ENCODE peak calls at places on chromosomes 11 and 22, in five cellular contexts. K is fibroblast of lung, P is choroid plexus epithelial cell, L is AG09309, J is neural progenitor cell. R is an unnamed sample.

GRCh38 chr11:65118097-65118837 is 766 bp upstream of the ZNHIT2 start:
- DNase-seq in K (no peak), P (no peak), L (no peak), J (no peak), R (no peak)

GRCh38 chr11:117019871-117020270 is 78.4 kb downstream of the SIK3 start:
- DNase-seq in L (no peak), J (no peak), P (no peak), K (no peak), R (no peak)

GRCh38 chr11:94781822-94782221 is 13.7 kb downstream of the AMOTL1 start:
- DNase-seq in J (no peak), K (peak; percentile 62), P (peak; percentile 79), L (no peak), R (no peak)

GRCh38 chr11:94539420-94539819 is 4.3 kb upstream of the FUT4 start:
- DNase-seq in K (no peak), L (no peak), P (no peak), J (no peak), R (no peak)

GRCh38 chr11:46529928-46530574 is 63.8 kb downstream of the AMBRA1 start:
- DNase-seq in K (no peak), L (no peak), P (no peak), J (no peak), R (no peak)

GRCh38 chr11:127003260-127003981 is 2.9 kb upstream of the KIRREL3 start:
- DNase-seq in L (no peak), J (peak; percentile 94), K (peak; percentile 5), P (no peak), R (peak; percentile 88)

GRCh38 chr22:43171607-43172006 is 15.3 kb downstream of the TTLL12 start:
- DNase-seq in J (no peak), K (no peak), L (no peak), P (no peak), R (no peak)

GRCh38 chr11:8263769-8264410 is at the start of gene LMO1:
- DNase-seq in K (peak; percentile 76), J (peak; percentile 94), L (peak; percentile 11), P (peak; percentile 82), R (peak; percentile 93)

GRCh38 chr11:90639687-90640086 is 416.8 kb upstream of the CHORDC1 start:
- DNase-seq in J (no peak), P (peak; percentile 60), L (no peak), K (peak; percentile 37), R (no peak)

GRCh38 chr22:29255064-29255621 is 12.6 kb downstream of the RHBDD3 start:
- DNase-seq in K (no peak), P (no peak), J (no peak), L (no peak), R (no peak)

GRCh38 chr22:36036167-36036624 is 7.6 kb upstream of the RBFOX2 start:
- DNase-seq in L (no peak), J (no peak), K (no peak), P (no peak), R (no peak)

GRCh38 chr11:82547163-82547560 is 186.5 kb downstream of the FAM181B start:
- DNase-seq in P (no peak), J (peak; percentile 2), K (no peak), L (no peak), R (no peak)

GRCh38 chr22:39097098-39098020 is at the start of gene APOBEC3H:
- DNase-seq in L (no peak), P (peak; percentile 10), J (no peak), K (no peak), R (no peak)

GRCh38 chr22:36787594-36787993 is 11.7 kb upstream of the IFT27 start:
- DNase-seq in L (no peak), J (no peak), K (no peak), P (no peak), R (no peak)

GRCh38 chr22:26711205-26711958 is 54.0 kb downstream of the MIAT start:
- DNase-seq in L (no peak), J (no peak), K (peak; percentile 6), P (peak; percentile 85), R (no peak)

GRCh38 chr11:34411786-34412185 is 26.9 kb upstream of the CAT start:
- DNase-seq in J (no peak), P (no peak), K (no peak), L (no peak), R (no peak)

GRCh38 chr11:116169776-116170175 is 603.0 kb downstream of the BUD13 start:
- DNase-seq in P (no peak), L (no peak), K (no peak), J (no peak), R (no peak)

DNA sequence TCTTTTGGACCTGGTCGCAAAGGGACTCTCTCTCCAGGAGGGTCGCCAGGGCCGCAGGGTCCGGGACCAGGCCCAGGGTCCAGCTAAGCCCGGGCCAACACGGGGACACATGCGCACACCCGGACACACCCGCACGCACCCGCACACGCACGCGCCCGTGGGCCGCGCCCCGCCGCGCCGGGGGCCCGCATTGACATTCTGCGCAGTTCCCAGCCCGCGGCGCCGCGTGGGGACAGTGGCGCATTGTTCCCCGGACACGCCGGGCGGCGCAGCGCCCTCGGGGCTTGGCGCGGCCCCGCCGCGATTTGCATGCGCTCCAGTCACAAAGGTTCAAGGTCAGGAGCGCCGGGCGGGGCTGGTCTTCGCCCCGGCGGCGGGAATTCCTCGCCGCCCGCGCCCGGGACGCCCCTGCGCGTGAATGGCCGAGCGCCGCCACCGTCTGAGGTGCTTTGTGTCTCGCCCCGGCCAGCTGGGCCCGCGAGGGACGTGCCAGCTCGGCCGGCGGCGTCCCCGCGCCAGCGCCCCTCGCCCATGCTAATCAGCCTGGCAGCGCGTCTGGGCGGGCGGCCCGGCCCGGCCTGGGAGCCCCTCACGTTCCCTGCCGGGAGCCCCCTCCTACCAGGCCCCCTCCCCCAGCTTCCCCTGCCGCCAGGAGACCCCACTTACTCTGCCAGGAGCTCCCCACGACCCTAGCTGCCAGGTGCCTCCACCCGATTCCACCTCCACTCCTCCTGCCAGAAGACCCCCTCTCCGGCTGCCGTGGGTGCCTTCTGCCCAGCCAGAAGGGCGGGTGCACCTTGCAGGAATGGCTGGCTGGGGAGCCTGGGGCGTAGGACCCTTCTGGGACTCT is 50.5 kb upstream of the WNT7B start:
- DNase-seq in P (no peak), L (no peak), K (no peak), J (peak; percentile 44), R (no peak)
- H3K4me3 ChIP-seq in P (peak overlapping the region; percentile 47), L (no peak overlapping the region), K (no peak overlapping the region), J (peak overlapping the region; percentile 34), R (no peak overlapping the region)

GRCh38 chr11:102325088-102325487 is 7.8 kb downstream of the BIRC3 start:
- DNase-seq in K (no peak), P (no peak), L (no peak), J (no peak), R (no peak)
- TF ChIP-seq CTCF in K (no peak), P (no peak), L (no peak), J (peak; percentile 15), R (no peak)

DNA sequence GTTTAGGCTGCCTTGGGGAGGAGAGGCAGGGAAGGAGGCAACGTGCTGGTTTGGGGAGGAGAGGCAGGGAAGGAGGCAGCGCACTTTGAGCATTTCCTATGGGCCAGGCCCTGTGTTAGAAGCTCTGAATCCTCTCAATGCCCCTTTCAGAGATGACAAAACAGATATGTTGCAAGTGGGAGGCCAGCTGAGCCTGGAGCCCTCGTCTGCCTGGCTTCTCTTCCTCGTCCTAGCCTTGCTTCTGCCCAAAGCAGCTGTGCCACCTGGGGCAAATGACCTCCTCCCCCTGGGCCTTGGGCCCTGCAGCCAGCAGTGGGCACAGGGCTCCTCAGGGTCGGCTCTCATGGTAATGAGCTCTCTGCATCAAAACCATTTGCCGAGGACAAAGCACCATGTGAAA is 15.3 kb upstream of the LRRC32 start:
- DNase-seq in L (no peak), J (no peak), P (no peak), K (no peak), R (no peak)
- H3K4me3 ChIP-seq in L (no peak overlapping the region), J (no peak overlapping the region), P (no peak overlapping the region), K (no peak overlapping the region), R (no peak overlapping the region)

GRCh38 chr11:947744-948143 is 22.1 kb downstream of the AP2A2 start:
- DNase-seq in P (no peak), L (no peak), K (no peak), J (no peak), R (no peak)

GRCh38 chr11:940496-941135 is 14.9 kb downstream of the AP2A2 start:
- DNase-seq in L (no peak), K (no peak), P (no peak), J (peak; percentile 77), R (no peak)

GRCh38 chr11:942853-943252 is 17.2 kb downstream of the AP2A2 start:
- DNase-seq in L (no peak), K (peak; percentile 80), P (peak; percentile 52), J (peak; percentile 11), R (no peak)

GRCh38 chr11:945986-946385 is 20.3 kb downstream of the AP2A2 start:
- DNase-seq in L (no peak), P (peak; percentile 59), K (peak; percentile 28), J (peak; percentile 95), R (no peak)

DNA sequence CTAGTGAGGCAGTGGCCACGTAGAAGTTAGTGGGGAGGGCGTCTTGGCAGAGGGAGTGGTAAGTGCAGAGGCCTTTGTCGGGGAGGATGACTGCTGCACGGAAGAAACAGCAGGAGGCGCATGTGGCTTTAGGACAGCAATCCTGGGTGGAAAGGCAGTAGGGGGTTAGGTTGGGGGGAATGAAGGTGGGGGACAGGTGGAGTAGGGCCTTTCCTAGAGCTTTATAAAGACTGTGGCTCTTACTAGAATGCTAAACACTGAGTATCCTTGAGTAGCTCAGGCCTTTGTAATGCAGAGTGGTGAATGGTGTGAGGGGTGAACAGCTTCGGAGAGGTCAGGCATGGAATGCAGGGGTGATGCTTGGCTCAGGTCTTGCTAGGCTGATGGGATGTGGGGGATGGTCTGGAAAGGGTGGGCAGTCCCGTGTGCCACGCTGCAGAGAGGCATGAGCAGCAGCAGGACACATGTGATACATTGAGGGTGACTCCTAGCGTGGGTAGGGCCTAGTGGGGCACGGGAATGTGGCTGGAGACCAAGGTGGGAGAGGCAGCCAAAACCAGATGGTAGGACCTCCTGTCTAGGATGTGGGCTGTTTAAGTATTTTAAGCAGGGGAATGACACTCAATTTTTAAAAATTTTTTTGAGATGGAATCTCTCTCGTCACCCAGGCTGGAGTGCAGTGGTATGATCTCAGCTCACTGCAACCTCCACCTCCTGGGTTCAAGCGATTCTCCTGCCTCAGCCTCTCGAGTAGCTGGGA is 19.2 kb downstream of the AP2A2 start:
- DNase-seq in L (no peak), P (peak; percentile 76), J (peak; percentile 83), K (peak; percentile 62), R (no peak)
- TF ChIP-seq CTCF in L (no peak), P (peak; percentile 49), J (peak; percentile 41), K (peak; percentile 8), R (peak; percentile 19)

GRCh38 chr11:11498195-11498594 is 123.6 kb downstream of the GALNT18 start:
- DNase-seq in L (no peak), J (no peak), K (no peak), P (no peak), R (no peak)
- H3K4me3 ChIP-seq in L (no peak overlapping the region), J (no peak overlapping the region), K (no peak overlapping the region), P (no peak overlapping the region), R (no peak overlapping the region)